ENCODE peak calls at places on chromosomes 5 and 9, in four cellular contexts. J, Z, A and S are unnamed samples.

GRCh38 chr5:33941090-33941489 is 4.9 kb downstream of the RXFP3 start:
- DNase-seq in J (no peak), Z (no peak), A (no peak), S (no peak)

GRCh38 chr5:106940301-106940846 is 730.4 kb downstream of the EFNA5 start:
- DNase-seq in Z (no peak), J (no peak), A (no peak), S (no peak)

GRCh38 chr5:147688965-147689364 is 93.6 kb downstream of the JAKMIP2 start:
- DNase-seq in J (no peak), Z (no peak), A (peak; percentile 86), S (no peak)

GRCh38 chr9:127520941-127521918 is 69.9 kb downstream of the LRSAM1 start:
- DNase-seq in Z (no peak), J (peak; percentile 33), A (peak; percentile 83), S (no peak)

GRCh38 chr5:165495829-165496380 is 1990.5 kb downstream of the MAT2B start:
- DNase-seq in Z (no peak), A (peak; percentile 82), J (no peak), S (no peak)

GRCh38 chr9:133581553-133582343 is 27.4 kb downstream of the FAM163B start:
- DNase-seq in Z (no peak), A (peak; percentile 61), J (no peak), S (no peak)

GRCh38 chr9:15239816-15240215 is 67.2 kb downstream of the TTC39B start:
- DNase-seq in Z (no peak), J (no peak), A (no peak), S (no peak)

GRCh38 chr9:126763130-126763764 is 41.6 kb upstream of the ZBTB43 start:
- DNase-seq in Z (no peak), A (no peak), J (peak; percentile 23), S (no peak)

GRCh38 chr9:128257907-128258306 is 17.9 kb downstream of the GOLGA2 start:
- DNase-seq in A (no peak), Z (no peak), J (no peak), S (no peak)

GRCh38 chr5:141040093-141040762 is 10.9 kb upstream of the PCDHB1 start:
- DNase-seq in J (peak; percentile 79), Z (no peak), A (no peak), S (no peak)

GRCh38 chr5:173464813-173465212 is 136.6 kb upstream of the STC2 start:
- DNase-seq in A (no peak), Z (no peak), J (no peak), S (no peak)

GRCh38 chr5:38843665-38844064 is 2.1 kb upstream of the OSMR start:
- DNase-seq in A (no peak), J (no peak), Z (no peak), S (no peak)
- TF ChIP-seq EZH2 in A (no peak), J (no peak), Z (no peak), S (no peak)

DNA sequence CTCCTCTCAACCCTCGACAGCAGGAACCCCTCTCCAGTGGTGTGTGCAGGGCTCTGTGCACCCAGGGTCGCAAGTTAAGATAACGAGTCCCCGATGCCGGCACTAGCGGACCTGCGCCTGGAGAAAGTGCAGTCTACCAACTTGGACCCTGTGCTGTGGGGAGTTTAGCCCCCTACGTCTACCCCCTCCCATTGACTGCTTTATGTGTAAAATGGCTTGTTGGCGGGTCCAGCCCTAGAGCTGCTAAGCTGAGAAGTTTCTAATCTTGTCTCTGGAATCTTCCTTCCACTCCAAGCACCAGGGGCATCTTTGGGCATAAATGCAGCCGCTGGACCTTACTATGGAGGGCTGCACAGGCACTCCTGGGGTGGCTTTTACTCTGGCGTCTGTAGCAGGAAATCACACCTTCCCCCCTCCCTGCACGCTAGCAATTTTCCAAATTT is 7.1 kb upstream of the PITX1 start:
- DNase-seq in J (no peak), A (no peak), Z (no peak), S (no peak)
- TF ChIP-seq EZH2 in J (no peak), A (no peak), Z (no peak), S (no peak)

DNA sequence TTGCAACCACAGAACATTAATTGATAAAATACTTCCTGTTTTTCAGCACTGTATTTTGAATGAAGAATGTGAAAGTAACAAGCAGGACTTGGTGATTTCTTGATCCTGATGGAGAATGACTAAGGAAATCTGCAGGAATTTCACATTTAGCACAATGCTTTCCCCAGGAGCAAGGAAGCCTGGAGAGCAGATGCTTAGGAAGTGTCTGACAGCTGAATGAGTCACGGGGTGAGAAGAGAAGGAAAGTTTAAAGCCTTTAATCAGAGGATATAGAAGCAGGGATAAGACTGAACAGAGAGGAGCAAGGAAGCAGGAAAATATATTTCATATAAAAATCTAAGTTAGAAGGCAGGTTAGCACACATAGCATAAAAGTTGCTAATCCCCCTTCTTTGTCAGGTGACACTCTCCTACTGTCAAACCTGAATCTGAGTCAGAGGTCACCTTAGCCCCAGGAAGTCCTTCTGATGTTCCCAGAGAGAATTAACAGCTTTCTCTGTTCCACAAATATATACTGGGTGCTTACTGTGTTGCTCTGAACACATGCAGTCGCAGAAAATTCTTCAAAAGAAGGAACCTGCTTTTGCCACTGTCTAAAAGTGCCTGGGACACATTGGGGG is 59.7 kb downstream of the GNA14 start:
- DNase-seq in A (peak; percentile 86), J (peak; percentile 88), Z (no peak), S (no peak)
- TF ChIP-seq EZH2 in A (no peak), J (no peak), Z (no peak), S (no peak)

DNA sequence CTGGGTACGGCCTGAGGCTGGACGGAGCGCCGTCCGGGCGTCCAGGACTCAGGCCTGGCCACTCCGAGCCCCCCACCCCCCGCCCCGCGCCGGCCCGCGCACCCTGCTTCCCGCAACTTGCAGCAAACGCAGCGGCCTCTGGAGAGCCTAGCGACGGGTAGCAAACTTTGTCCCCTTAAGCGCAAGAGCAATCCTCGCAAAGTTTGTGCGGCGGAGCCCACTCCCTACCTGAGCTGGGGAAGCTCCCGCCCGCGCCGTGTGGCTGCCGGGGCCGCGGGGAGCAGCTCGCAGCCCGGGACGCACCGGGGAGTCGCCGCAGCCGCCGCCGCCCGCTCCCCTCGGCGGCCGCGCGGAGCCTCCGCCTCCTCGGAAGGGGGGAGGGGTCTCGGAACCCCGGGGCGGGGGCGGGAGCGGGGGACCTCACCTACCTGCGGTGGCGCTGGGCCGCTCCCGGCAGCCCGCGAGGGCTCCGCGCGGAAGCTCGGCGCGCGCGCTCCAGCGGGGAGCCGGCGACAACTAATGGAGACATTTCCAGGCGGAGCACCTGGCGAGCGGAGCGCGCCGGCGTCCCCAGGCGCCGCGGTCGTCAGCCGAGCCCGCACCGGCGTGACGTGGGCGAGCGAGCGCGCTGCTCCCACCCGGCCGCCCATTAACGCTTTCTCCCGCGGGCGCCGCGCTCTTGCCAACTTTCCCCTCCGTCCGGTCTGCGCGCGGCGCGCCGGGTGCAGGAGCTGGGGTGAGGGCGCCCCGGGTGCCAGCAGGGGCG is 4.1 kb upstream of the IRX4 start:
- DNase-seq in Z (no peak), J (no peak), A (no peak), S (no peak)
- TF ChIP-seq EZH2 in Z (no peak), J (no peak), A (no peak), S (no peak)

GRCh38 chr9:109166171-109166770 is 778 bp downstream of the FRRS1L start:
- DNase-seq in J (no peak), Z (no peak), A (no peak), S (no peak)
- TF ChIP-seq EZH2 in J (no peak), Z (no peak), A (peak; percentile 16), S (no peak)

GRCh38 chr9:77648458-77649108 is 461 bp upstream of the GNA14 start:
- DNase-seq in A (peak; percentile 22), Z (no peak), J (peak; percentile 52), S (no peak)
- TF ChIP-seq EZH2 in A (no peak), Z (no peak), J (no peak), S (no peak)

GRCh38 chr5:43038523-43038989 is 1.6 kb downstream of the ANXA2R start:
- DNase-seq in A (peak; percentile 91), J (peak; percentile 64), Z (no peak), S (no peak)
- TF ChIP-seq EZH2 in A (no peak), J (no peak), Z (no peak), S (no peak)

GRCh38 chr9:91948423-91949292 is 1.4 kb downstream of the ROR2 start:
- DNase-seq in A (peak; percentile 50), Z (no peak), J (no peak), S (no peak)
- TF ChIP-seq EZH2 in A (no peak), Z (no peak), J (peak; percentile 86), S (no peak)

DNA sequence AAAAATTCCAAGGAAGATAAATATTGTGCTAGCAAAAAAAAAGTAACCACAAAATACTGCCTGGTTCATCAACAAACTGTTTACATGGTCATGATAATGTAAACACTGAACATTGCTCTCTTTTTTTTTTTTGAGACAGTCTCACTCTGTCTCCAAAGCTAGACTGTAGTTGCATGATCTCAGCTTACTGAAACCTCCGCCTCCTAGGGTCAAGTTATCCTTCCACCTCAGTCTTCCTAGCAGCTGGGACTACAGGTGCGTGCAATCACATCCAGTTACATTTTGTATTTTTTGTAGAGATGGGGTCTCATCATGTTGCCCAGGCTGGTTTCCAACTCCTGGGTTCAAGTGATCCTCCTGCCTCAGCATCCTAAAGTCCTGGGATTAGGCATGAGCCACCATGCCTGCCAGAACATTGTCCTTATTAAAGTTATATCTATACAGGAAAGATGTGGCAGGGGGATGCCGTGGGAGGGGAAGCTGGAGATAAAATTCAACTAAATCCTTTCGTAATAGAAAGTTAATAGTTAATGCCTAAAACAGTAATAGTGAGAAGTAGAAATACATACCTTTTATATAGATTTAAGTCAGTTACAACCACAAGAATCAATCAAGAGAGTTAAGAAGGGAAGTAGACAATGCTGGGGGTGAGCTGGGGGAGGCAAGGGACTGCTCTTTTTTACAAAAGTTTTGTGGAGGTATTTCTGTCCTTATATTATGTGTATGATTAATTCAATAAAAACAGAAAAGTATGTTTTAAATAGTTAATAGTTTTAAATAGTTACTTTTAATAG is 52.3 kb downstream of the RGMB start:
- DNase-seq in Z (no peak), J (no peak), A (no peak), S (no peak)
- TF ChIP-seq EZH2 in Z (no peak), J (no peak), A (no peak), S (no peak)